ENCODE peak calls at places on chromosomes 4 and X, in six cellular contexts. U, V, B, Z, F and I are unnamed samples.

GRCh38 chrX:97057349-97057909 is 173.7 kb downstream of the RPA4 start:
- DNase-seq in Z (no peak), F (no peak), U (no peak), B (no peak), V (no peak), I (no peak)

GRCh38 chr4:177640864-177641263 is 198.6 kb upstream of the AGA start:
- DNase-seq in V (no peak), B (no peak), F (no peak), Z (no peak), U (no peak), I (no peak)

GRCh38 chr4:57424231-57424897 is 314.2 kb upstream of the IGFBP7 start:
- DNase-seq in Z (no peak), B (peak; percentile 73), F (no peak), V (peak; percentile 14), U (no peak), I (peak; percentile 71)

GRCh38 chr4:7194251-7195137 is 2.2 kb downstream of the SORCS2 start:
- DNase-seq in U (no peak), F (no peak), V (no peak), Z (peak; percentile 18), B (no peak), I (peak; percentile 29)

GRCh38 chr4:148030486-148030885 is 298.6 kb downstream of the ARHGAP10 start:
- DNase-seq in F (no peak), Z (peak; percentile 76), B (no peak), U (no peak), V (peak; percentile 75), I (no peak)

GRCh38 chrX:45716747-45717146 is 516.1 kb upstream of the DIPK2B start:
- DNase-seq in F (no peak), V (no peak), Z (no peak), B (no peak), U (no peak), I (no peak)

GRCh38 chrX:24862343-24862742 is 153.4 kb downstream of the ARX start:
- DNase-seq in Z (peak; percentile 30), U (no peak), F (no peak), V (peak; percentile 52), B (no peak), I (no peak)

GRCh38 chr4:184792334-184792733 is 33.4 kb downstream of the ACSL1 start:
- DNase-seq in Z (peak; percentile 50), B (no peak), V (no peak), U (no peak), F (no peak), I (no peak)

GRCh38 chr4:103786014-103786413 is 66.2 kb upstream of the TACR3 start:
- DNase-seq in F (no peak), U (peak; percentile 21), V (no peak), Z (peak; percentile 34), B (peak; percentile 84), I (peak; percentile 88)

GRCh38 chrX:40885984-40886383 is 150.6 kb upstream of the MED14 start:
- DNase-seq in Z (no peak), B (peak; percentile 50), U (no peak), V (no peak), F (no peak), I (no peak)

GRCh38 chr4:16897351-16897750 is 1.1 kb downstream of the LDB2 start:
- DNase-seq in Z (peak; percentile 43), B (no peak), V (peak; percentile 30), F (no peak), U (no peak), I (peak; percentile 58)

GRCh38 chrX:85326234-85327059 is 53.0 kb downstream of the POF1B start:
- DNase-seq in B (no peak), Z (no peak), U (no peak), V (no peak), F (no peak), I (no peak)

GRCh38 chrX:77918568-77918967 is 8.1 kb downstream of the ATP7A start:
- DNase-seq in B (no peak), F (no peak), V (peak; percentile 15), U (no peak), Z (no peak), I (no peak)

GRCh38 chr4:17024430-17024829 is 126.0 kb upstream of the LDB2 start:
- DNase-seq in U (no peak), B (no peak), V (peak; percentile 51), Z (no peak), F (no peak), I (no peak)

GRCh38 chrX:94178145-94178790 is 504.3 kb downstream of the FAM133A start:
- DNase-seq in U (no peak), V (no peak), B (peak; percentile 50), F (no peak), Z (peak; percentile 18), I (no peak)

GRCh38 chr4:92580816-92581215 is 277.1 kb downstream of the GRID2 start:
- DNase-seq in B (no peak), U (no peak), Z (no peak), V (no peak), F (no peak), I (no peak)
- H3K4me3 ChIP-seq in B (no peak overlapping the region), U (no peak overlapping the region), Z (no peak overlapping the region), V (no peak overlapping the region), F (no peak overlapping the region), I (no peak overlapping the region)

GRCh38 chr4:44801384-44801783 is 75.0 kb upstream of the GNPDA2 start:
- DNase-seq in Z (no peak), U (no peak), V (no peak), F (no peak), B (no peak), I (no peak)

GRCh38 chr4:44804301-44804700 is 77.9 kb upstream of the GNPDA2 start:
- DNase-seq in V (no peak), F (no peak), U (no peak), B (no peak), Z (no peak), I (no peak)

DNA sequence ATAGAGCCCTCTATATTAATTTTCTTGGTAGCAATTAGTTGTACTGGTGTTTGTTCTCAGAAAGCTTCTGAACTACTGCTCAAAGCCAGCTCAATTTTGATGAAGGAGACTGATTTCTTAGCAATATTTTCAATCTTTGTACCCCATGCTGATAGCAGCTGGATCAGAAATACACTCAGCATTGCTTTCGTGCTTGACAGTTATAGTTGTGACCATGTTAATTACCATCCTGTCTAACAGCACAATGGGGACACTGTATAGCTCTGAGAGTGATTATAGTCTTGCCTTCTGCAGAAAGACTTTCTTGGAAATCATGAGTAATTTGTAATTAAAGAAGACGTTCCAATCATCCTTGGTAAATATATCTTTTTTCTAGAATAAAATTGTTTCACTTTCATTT is 79.7 kb upstream of the GNPDA2 start:
- DNase-seq in F (no peak), B (no peak), V (no peak), U (no peak), Z (no peak), I (no peak)
- H2AK5ac ChIP-seq in F (no peak overlapping the region), B (no peak overlapping the region), V (no peak overlapping the region), U (no peak overlapping the region), Z (no peak overlapping the region), I (no peak overlapping the region)

DNA sequence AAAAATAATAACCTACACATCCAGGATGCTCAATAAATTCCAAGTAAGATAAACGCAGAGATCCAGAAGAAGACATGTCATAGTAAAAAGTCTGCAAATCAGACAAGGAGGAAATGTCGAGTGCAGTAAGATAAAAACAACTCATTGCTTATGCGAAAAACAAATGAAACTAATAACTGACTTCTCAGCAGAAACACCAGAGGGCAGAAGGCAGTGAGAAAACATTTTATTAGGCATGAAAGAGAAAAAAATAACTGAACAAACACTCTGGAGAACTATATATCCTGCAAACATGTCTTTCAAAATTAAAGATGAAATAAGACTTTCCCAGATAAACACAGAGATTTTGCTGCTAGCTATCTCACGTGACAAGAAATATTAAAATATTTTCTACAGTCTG is 201.3 kb upstream of the CTSO start:
- DNase-seq in Z (no peak), V (no peak), B (peak; percentile 3), F (no peak), U (no peak), I (no peak)
- H3K36me3 ChIP-seq in Z (no peaks in the 10 kb centered on the region), V (no peaks in the 10 kb centered on the region), B (no peaks in the 10 kb centered on the region), F (no peaks in the 10 kb centered on the region), U (no peaks in the 10 kb centered on the region), I (no peaks in the 10 kb centered on the region)

GRCh38 chr4:158131037-158131436 is 41.8 kb downstream of the GASK1B start:
- DNase-seq in B (no peak), F (no peak), V (no peak), U (no peak), Z (no peak), I (no peak)
- H3K4me3 ChIP-seq in B (no peak overlapping the region), F (no peak overlapping the region), V (no peak overlapping the region), U (no peak overlapping the region), Z (no peak overlapping the region), I (no peak overlapping the region)